ENCODE peak calls at places on chromosomes 4 and X, in five cellular contexts. One of them, this sample, is unnamed. For H3K4me1, the result is how much of the 10 kb centered on the place peaks cover.

GRCh38 chr4:4613126-4613465 is 71.2 kb upstream of the STX18 start:
- DNase-seq in CD8-positive, alpha-beta T cell: no peak
- DNase-seq in colonic mucosa: no peak
- DNase-seq in cardiac muscle cell: no peak
- DNase-seq in HCT116: no peak
- DNase-seq in this sample: no peak

GRCh38 chrX:72498782-72499181 is 73.9 kb downstream of the HDAC8 start:
- DNase-seq in CD8-positive, alpha-beta T cell: no peak
- DNase-seq in colonic mucosa: no peak
- DNase-seq in cardiac muscle cell: no peak
- DNase-seq in HCT116: no peak
- DNase-seq in this sample: no peak

GRCh38 chr4:5050520-5050955 is 742 bp upstream of the STK32B start:
- DNase-seq in CD8-positive, alpha-beta T cell: no peak
- DNase-seq in colonic mucosa: peak
- DNase-seq in cardiac muscle cell: peak
- DNase-seq in HCT116: peak
- DNase-seq in this sample: peak

GRCh38 chrX:20595928-20596550 is 329.3 kb upstream of the RPS6KA3 start:
- DNase-seq in CD8-positive, alpha-beta T cell: no peak
- DNase-seq in colonic mucosa: no peak
- DNase-seq in cardiac muscle cell: no peak
- DNase-seq in HCT116: no peak
- DNase-seq in this sample: no peak

GRCh38 chr4:1777822-1778641 is 15.1 kb upstream of the FGFR3 start:
- DNase-seq in CD8-positive, alpha-beta T cell: no peak
- DNase-seq in colonic mucosa: no peak
- DNase-seq in cardiac muscle cell: peak
- DNase-seq in HCT116: no peak
- DNase-seq in this sample: no peak

GRCh38 chr4:747546-748170 is 42.0 kb downstream of the PCGF3 start:
- DNase-seq in CD8-positive, alpha-beta T cell: no peak
- DNase-seq in colonic mucosa: no peak
- DNase-seq in cardiac muscle cell: no peak
- DNase-seq in HCT116: no peak
- DNase-seq in this sample: no peak

GRCh38 chr4:187444061-187444460 is 551.5 kb upstream of the ZFP42 start:
- DNase-seq in CD8-positive, alpha-beta T cell: no peak
- DNase-seq in colonic mucosa: no peak
- DNase-seq in cardiac muscle cell: no peak
- DNase-seq in HCT116: no peak
- DNase-seq in this sample: no peak

GRCh38 chrX:1449581-1450149 is 3.0 kb downstream of the ASMTL start:
- DNase-seq in CD8-positive, alpha-beta T cell: no peak
- DNase-seq in colonic mucosa: no peak
- DNase-seq in cardiac muscle cell: no peak
- DNase-seq in HCT116: no peak
- DNase-seq in this sample: no peak

GRCh38 chr4:30901781-30902479 is 181.8 kb downstream of the PCDH7 start:
- DNase-seq in CD8-positive, alpha-beta T cell: no peak
- DNase-seq in colonic mucosa: no peak
- DNase-seq in cardiac muscle cell: no peak
- DNase-seq in HCT116: peak
- DNase-seq in this sample: no peak
- H3K4me3 ChIP-seq in CD8-positive, alpha-beta T cell: no peak
- H3K4me3 ChIP-seq in colonic mucosa: no peak
- H3K4me3 ChIP-seq in cardiac muscle cell: no peak
- H3K4me3 ChIP-seq in HCT116: peak
- H3K4me3 ChIP-seq in this sample: no peak

GRCh38 chr4:44738615-44739014 is 12.3 kb upstream of the GNPDA2 start:
- DNase-seq in CD8-positive, alpha-beta T cell: no peak
- DNase-seq in colonic mucosa: no peak
- DNase-seq in cardiac muscle cell: no peak
- DNase-seq in HCT116: no peak
- DNase-seq in this sample: no peak
- TF ChIP-seq CTCF in CD8-positive, alpha-beta T cell: no peak
- TF ChIP-seq CTCF in colonic mucosa: no peak
- TF ChIP-seq CTCF in cardiac muscle cell: peak
- TF ChIP-seq CTCF in HCT116: no peak
- TF ChIP-seq CTCF in this sample: no peak

GRCh38 chr4:87882321-87882720 is 49.6 kb downstream of the MEPE start:
- DNase-seq in CD8-positive, alpha-beta T cell: no peak
- DNase-seq in colonic mucosa: no peak
- DNase-seq in cardiac muscle cell: no peak
- DNase-seq in HCT116: no peak
- DNase-seq in this sample: no peak

GRCh38 chr4:87882861-87883260 is 50.1 kb downstream of the MEPE start:
- DNase-seq in CD8-positive, alpha-beta T cell: no peak
- DNase-seq in colonic mucosa: no peak
- DNase-seq in cardiac muscle cell: no peak
- DNase-seq in HCT116: no peak
- DNase-seq in this sample: no peak

GRCh38 chr4:87884976-87885574 is 52.3 kb downstream of the MEPE start:
- DNase-seq in CD8-positive, alpha-beta T cell: no peak
- DNase-seq in colonic mucosa: no peak
- DNase-seq in cardiac muscle cell: no peak
- DNase-seq in HCT116: no peak
- DNase-seq in this sample: no peak

GRCh38 chr4:87880106-87880505 is 47.3 kb downstream of the MEPE start:
- DNase-seq in CD8-positive, alpha-beta T cell: no peak
- DNase-seq in colonic mucosa: no peak
- DNase-seq in cardiac muscle cell: no peak
- DNase-seq in HCT116: no peak
- DNase-seq in this sample: no peak

GRCh38 chr4:87886083-87886482 is 53.3 kb downstream of the MEPE start:
- DNase-seq in CD8-positive, alpha-beta T cell: no peak
- DNase-seq in colonic mucosa: no peak
- DNase-seq in cardiac muscle cell: no peak
- DNase-seq in HCT116: no peak
- DNase-seq in this sample: no peak
- H3K4me1 ChIP-seq in CD8-positive, alpha-beta T cell: under half
- H3K4me1 ChIP-seq in colonic mucosa: under half
- H3K4me1 ChIP-seq in cardiac muscle cell: under half
- H3K4me1 ChIP-seq in HCT116: under half
- H3K4me1 ChIP-seq in this sample: under half

GRCh38 chrX:53084043-53084570 is 1.9 kb downstream of the TSPYL2 start:
- DNase-seq in CD8-positive, alpha-beta T cell: no peak
- DNase-seq in colonic mucosa: no peak
- DNase-seq in cardiac muscle cell: no peak
- DNase-seq in HCT116: no peak
- DNase-seq in this sample: no peak
- H3K4me3 ChIP-seq in CD8-positive, alpha-beta T cell: no peak
- H3K4me3 ChIP-seq in colonic mucosa: no peak
- H3K4me3 ChIP-seq in cardiac muscle cell: no peak
- H3K4me3 ChIP-seq in HCT116: no peak
- H3K4me3 ChIP-seq in this sample: no peak

GRCh38 chr4:169460081-169460480 is 152.3 kb downstream of the NEK1 start:
- DNase-seq in CD8-positive, alpha-beta T cell: no peak
- DNase-seq in colonic mucosa: no peak
- DNase-seq in cardiac muscle cell: no peak
- DNase-seq in HCT116: no peak
- DNase-seq in this sample: no peak
- TF ChIP-seq CTCF in CD8-positive, alpha-beta T cell: no peak
- TF ChIP-seq CTCF in colonic mucosa: no peak
- TF ChIP-seq CTCF in cardiac muscle cell: no peak
- TF ChIP-seq CTCF in HCT116: no peak
- TF ChIP-seq CTCF in this sample: no peak

GRCh38 chr4:184344435-184344834 is 126.8 kb upstream of the ENPP6 start:
- DNase-seq in CD8-positive, alpha-beta T cell: no peak
- DNase-seq in colonic mucosa: no peak
- DNase-seq in cardiac muscle cell: no peak
- DNase-seq in HCT116: no peak
- DNase-seq in this sample: no peak
- H3K4me1 ChIP-seq in CD8-positive, alpha-beta T cell: under half
- H3K4me1 ChIP-seq in colonic mucosa: under half
- H3K4me1 ChIP-seq in cardiac muscle cell: under half
- H3K4me1 ChIP-seq in HCT116: under half
- H3K4me1 ChIP-seq in this sample: under half

GRCh38 chr4:169618286-169618685 is 2.1 kb upstream of the CLCN3 start:
- DNase-seq in CD8-positive, alpha-beta T cell: no peak
- DNase-seq in colonic mucosa: no peak
- DNase-seq in cardiac muscle cell: no peak
- DNase-seq in HCT116: no peak
- DNase-seq in this sample: no peak
- H3K4me3 ChIP-seq in CD8-positive, alpha-beta T cell: peak
- H3K4me3 ChIP-seq in colonic mucosa: no peak
- H3K4me3 ChIP-seq in cardiac muscle cell: no peak
- H3K4me3 ChIP-seq in HCT116: no peak
- H3K4me3 ChIP-seq in this sample: no peak

GRCh38 chr4:149371021-149371420 is 444.6 kb downstream of the IQCM start:
- DNase-seq in CD8-positive, alpha-beta T cell: no peak
- DNase-seq in colonic mucosa: peak
- DNase-seq in cardiac muscle cell: peak
- DNase-seq in HCT116: peak
- DNase-seq in this sample: no peak
- TF ChIP-seq CTCF in CD8-positive, alpha-beta T cell: no peak
- TF ChIP-seq CTCF in colonic mucosa: peak
- TF ChIP-seq CTCF in cardiac muscle cell: peak
- TF ChIP-seq CTCF in HCT116: peak
- TF ChIP-seq CTCF in this sample: peak